ENCODE peak calls at places on chromosomes 6 and 20, in four cellular contexts. S is HepG2, P is Panc1, H is K562. F is an unnamed sample.

GRCh38 chr6:54998576-54998975 is 152.0 kb downstream of the FAM83B start:
- DNase-seq in H (no peak), P (no peak), S (no peak), F (no peak)

GRCh38 chr6:150395388-150396009 is 26.7 kb downstream of the IYD start:
- DNase-seq in S (peak), P (no peak), H (peak), F (peak)

GRCh38 chr6:3014675-3015066 is 15.0 kb downstream of the NQO2 start:
- DNase-seq in S (no peak), P (no peak), H (no peak), F (no peak)

GRCh38 chr6:42345696-42346416 is 105.9 kb downstream of the TRERF1 start:
- DNase-seq in H (no peak), P (no peak), S (no peak), F (no peak)

GRCh38 chr6:12653396-12653910 is 63.1 kb upstream of the PHACTR1 start:
- DNase-seq in P (no peak), S (no peak), H (no peak), F (no peak)

GRCh38 chr6:110537208-110538123 is 61.1 kb upstream of the SLC22A16 start:
- DNase-seq in H (peak), S (peak), P (peak), F (peak)

GRCh38 chr20:46151936-46152335 is 33.8 kb downstream of the CD40 start:
- DNase-seq in H (peak), S (peak), P (no peak), F (no peak)

GRCh38 chr6:129567374-129567773 is 142.6 kb downstream of the ARHGAP18 start:
- DNase-seq in S (peak), P (no peak), H (peak), F (peak)

GRCh38 chr6:5208491-5208890 is 52.3 kb downstream of the LYRM4 start:
- DNase-seq in S (no peak), H (no peak), P (no peak), F (no peak)

GRCh38 chr20:953742-954141 is 37.6 kb upstream of the ANGPT4 start:
- DNase-seq in P (no peak), S (no peak), H (peak), F (peak)

GRCh38 chr20:57043669-57044268 is 222.7 kb downstream of the BMP7 start:
- DNase-seq in S (peak), H (no peak), P (no peak), F (no peak)

GRCh38 chr6:77373955-77374354 is 89.3 kb downstream of the HTR1B start:
- DNase-seq in P (no peak), H (no peak), S (no peak), F (no peak)

GRCh38 chr20:18767676-18768075 is 45.9 kb upstream of the SCP2D1 start:
- DNase-seq in S (no peak), P (no peak), H (no peak), F (no peak)

GRCh38 chr6:146111864-146112263 is 83.0 kb downstream of the GRM1 start:
- DNase-seq in H (no peak), S (no peak), P (no peak), F (no peak)

GRCh38 chr6:140105857-140106256 is 731.4 kb upstream of the CITED2 start:
- DNase-seq in H (peak), P (peak), S (peak), F (peak)

GRCh38 chr6:89763550-89763949 is 56.0 kb downstream of the MDN1 start:
- DNase-seq in S (no peak), H (no peak), P (no peak), F (no peak)

GRCh38 chr6:158784505-158784904 is 34.7 kb downstream of the EZR start:
- DNase-seq in P (no peak), H (no peak), S (no peak), F (no peak)

GRCh38 chr20:32443386-32443974 is 85.3 kb downstream of the ASXL1 start:
- DNase-seq in S (no peak), H (peak), P (no peak), F (no peak)

GRCh38 chr6:147161974-147162495 is 42.2 kb upstream of the STXBP5 start:
- DNase-seq in P (no peak), S (no peak), H (peak), F (no peak)

GRCh38 chr20:45114465-45115385 is at the start of gene WFDC5:
- DNase-seq in P (no peak), H (no peak), S (no peak), F (no peak)

GRCh38 chr6:12318749-12319148 is 28.6 kb downstream of the EDN1 start:
- DNase-seq in S (no peak), H (no peak), P (no peak), F (no peak)

GRCh38 chr20:34155864-34156263 is 43.8 kb upstream of the EIF2S2 start:
- DNase-seq in S (no peak), P (no peak), H (no peak), F (no peak)

GRCh38 chr6:12844284-12845223 is 128.0 kb downstream of the PHACTR1 start:
- DNase-seq in S (peak), P (no peak), H (peak), F (peak)

GRCh38 chr6:13522639-13523038 is 35.2 kb upstream of the GFOD1 start:
- DNase-seq in P (no peak), S (no peak), H (no peak), F (no peak)

GRCh38 chr6:131159578-131159977 is 24.3 kb downstream of the AKAP7 start:
- DNase-seq in S (no peak), H (no peak), P (no peak), F (no peak)

GRCh38 chr6:169689247-169689646 is 12.6 kb downstream of the WDR27 start:
- DNase-seq in H (no peak), S (no peak), P (no peak), F (no peak)

GRCh38 chr20:36700438-36700837 is 45.5 kb downstream of the NDRG3 start:
- DNase-seq in H (peak), S (peak), P (no peak), F (no peak)

GRCh38 chr6:14681699-14682487 is 564.0 kb upstream of the JARID2 start:
- DNase-seq in P (no peak), S (no peak), H (no peak), F (no peak)

DNA sequence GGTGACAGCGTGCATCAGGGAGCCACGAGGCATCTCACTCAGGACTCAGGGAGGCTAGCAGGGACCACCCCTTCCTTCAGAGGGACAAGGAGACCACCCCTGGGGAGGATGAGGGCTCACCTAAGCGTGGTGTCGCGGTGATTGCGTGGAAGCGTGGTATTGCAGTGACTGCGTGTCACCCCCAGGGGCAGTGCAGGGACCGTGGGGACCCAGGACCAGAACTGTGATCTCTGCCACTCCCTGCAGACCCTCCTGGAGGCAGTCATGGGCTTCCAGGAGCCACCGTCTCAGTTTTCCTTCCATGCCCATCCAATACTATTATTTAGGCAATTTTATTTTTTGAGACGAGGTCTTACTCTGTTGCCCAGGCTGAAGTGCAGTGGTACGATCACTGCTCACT is 147.1 kb downstream of the TAF4 start:
- DNase-seq in P (no peak), H (no peak), S (no peak), F (no peak)
- TF ChIP-seq TCF7L2 in P (no peak), H (no peak), S (no peak), F (no peak)

GRCh38 chr6:70675822-70676221 is 8.1 kb downstream of the SMAP1 start:
- DNase-seq in P (no peak), S (no peak), H (no peak), F (no peak)

GRCh38 chr6:70673054-70673453 is 5.4 kb downstream of the SMAP1 start:
- DNase-seq in S (peak), H (no peak), P (no peak), F (no peak)

GRCh38 chr6:70676821-70677220 is 9.1 kb downstream of the SMAP1 start:
- DNase-seq in H (no peak), S (no peak), P (no peak), F (no peak)

GRCh38 chr6:70672549-70672948 is 4.9 kb downstream of the SMAP1 start:
- DNase-seq in H (no peak), P (no peak), S (no peak), F (no peak)

DNA sequence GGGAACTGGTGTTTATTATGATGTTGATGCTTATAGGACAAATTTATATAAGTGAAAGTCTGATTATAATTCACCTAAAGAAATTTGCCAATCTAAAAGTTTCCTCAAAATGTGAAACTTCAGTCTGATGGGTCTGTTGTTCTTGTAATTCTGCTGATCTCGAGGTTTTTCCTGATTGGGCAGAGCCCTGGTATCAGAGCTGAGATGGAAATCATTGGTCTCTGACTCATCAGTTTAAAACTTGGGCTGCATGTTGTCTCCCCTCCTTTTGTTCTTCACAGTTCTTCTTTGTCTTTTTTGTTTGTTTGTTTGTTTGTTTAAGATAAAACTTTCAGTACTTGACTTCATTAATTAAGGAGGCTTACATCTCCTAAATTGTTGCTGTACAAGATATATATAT is 5.9 kb downstream of the SMAP1 start:
- DNase-seq in H (peak), S (no peak), P (no peak), F (no peak)
- TF ChIP-seq TCF7L2 in H (no peak), S (no peak), P (no peak), F (no peak)

DNA sequence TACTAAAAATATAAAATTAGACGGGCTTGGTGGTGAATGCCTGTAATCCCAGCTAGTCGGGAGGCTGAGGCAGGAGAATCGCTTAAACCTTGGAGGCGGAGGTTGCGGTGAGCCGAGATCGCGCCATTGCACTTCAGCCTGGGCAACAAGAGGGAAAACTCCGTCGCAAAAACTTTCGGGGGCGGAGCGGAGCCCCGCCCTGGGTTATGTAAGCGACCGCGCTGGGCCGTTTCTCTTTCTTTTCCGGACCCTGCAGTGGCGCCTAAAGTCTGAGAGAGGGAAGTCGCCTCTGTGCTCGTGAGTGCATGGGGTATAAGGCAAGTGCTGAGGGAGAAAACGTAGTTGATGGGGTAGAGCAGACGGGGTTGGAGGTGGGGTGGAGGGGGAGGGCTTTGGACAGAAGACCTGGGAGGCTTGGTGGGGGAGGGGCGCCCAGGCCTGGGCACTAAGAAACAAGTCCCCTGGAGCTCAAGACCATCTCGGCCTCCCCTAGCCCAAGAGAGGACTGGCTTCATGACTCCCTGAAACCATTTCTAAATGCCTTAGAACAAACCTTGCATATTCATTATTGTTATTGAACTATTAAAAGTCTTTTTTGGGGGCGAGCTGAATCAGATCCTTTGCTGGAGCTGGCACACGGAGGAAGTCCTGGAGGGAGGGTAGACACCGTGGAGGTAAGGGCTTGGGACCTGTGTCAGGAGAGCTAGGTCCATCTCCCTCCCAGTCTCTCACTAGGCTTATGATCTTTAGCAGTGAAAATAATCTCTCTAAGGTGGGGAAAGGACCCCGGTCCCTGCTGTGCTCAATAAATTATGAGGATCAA is 2.7 kb upstream of the MICA start:
- DNase-seq in S (peak), P (no peak), H (peak), F (peak)
- TF ChIP-seq TCF7L2 in S (no peak), P (no peak), H (no peak), F (no peak)

DNA sequence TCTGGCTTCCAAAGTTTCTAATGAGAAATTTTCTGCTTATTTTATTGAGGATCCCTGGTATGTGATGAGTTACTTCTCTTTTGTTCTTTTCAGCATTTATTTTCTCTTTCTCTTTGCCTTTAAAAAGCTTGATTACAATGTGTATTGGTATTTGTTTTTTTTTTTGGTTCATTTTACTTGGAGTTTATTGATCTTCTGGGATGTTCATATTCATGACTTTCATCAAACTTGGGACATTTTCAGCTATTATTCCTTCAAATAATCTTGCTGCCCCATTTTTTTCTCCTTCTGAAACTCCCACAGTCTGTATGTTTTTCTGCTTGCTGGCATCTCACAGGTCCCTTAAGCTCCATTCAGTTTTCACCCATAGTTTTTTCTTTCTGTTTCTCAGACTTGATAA is 102.4 kb downstream of the PRDM13 start:
- DNase-seq in P (no peak), S (no peak), H (no peak), F (no peak)
- TF ChIP-seq TCF7L2 in P (no peak), S (no peak), H (no peak), F (no peak)

F was measured in HCT116.